ENCODE peak calls at places on chromosomes 4 and X, in seven cellular contexts. H is foreskin fibroblast, Z is bronchial epithelial cell, D is GM10248, C is pancreas, F is lower leg skin, G is AG09319. X is an unnamed sample.

GRCh38 chr4:152073738-152074137 is 312.9 kb upstream of the GATB start:
- DNase-seq in H (no peak), Z (peak), D (no peak), C (no peak), F (no peak), G (no peak), X (no peak)

GRCh38 chrX:154328646-154329045 is 33.1 kb downstream of the TKTL1 start:
- DNase-seq in H (no peak), Z (no peak), D (no peak), C (no peak), F (no peak), G (no peak), X (no peak)

GRCh38 chrX:57906790-57907189 is 3.5 kb downstream of the ZXDA start:
- DNase-seq in H (peak), Z (no peak), D (no peak), C (no peak), F (no peak), G (no peak), X (peak)

GRCh38 chrX:137858106-137858505 is 292.2 kb downstream of the ZIC3 start:
- DNase-seq in H (no peak), Z (no peak), D (no peak), C (no peak), F (no peak), G (no peak), X (no peak)

GRCh38 chr4:187478292-187479205 is 517.0 kb upstream of the ZFP42 start:
- DNase-seq in H (peak), Z (peak), D (no peak), C (no peak), F (no peak), G (peak), X (peak)

GRCh38 chr4:141713771-141714445 is 77.5 kb downstream of the IL15 start:
- DNase-seq in H (peak), Z (peak), D (no peak), C (no peak), F (no peak), G (no peak), X (peak)

GRCh38 chrX:38939067-38939466 is 137.8 kb downstream of the MID1IP1 start:
- DNase-seq in H (peak), Z (peak), D (no peak), C (no peak), F (peak), G (no peak), X (no peak)

GRCh38 chrX:10755477-10756334 is 135.3 kb upstream of the MID1 start:
- DNase-seq in H (peak), Z (no peak), D (no peak), C (peak), F (no peak), G (no peak), X (peak)

GRCh38 chr4:87521757-87522374 is 7.3 kb downstream of the SPARCL1 start:
- DNase-seq in H (peak), Z (peak), D (no peak), C (no peak), F (no peak), G (no peak), X (peak)

GRCh38 chrX:153727108-153727931 is 2.7 kb downstream of the ABCD1 start:
- DNase-seq in H (peak), Z (no peak), D (no peak), C (peak), F (no peak), G (no peak), X (no peak)

GRCh38 chr4:924107-925096 is 7.7 kb downstream of the GAK start:
- DNase-seq in H (peak), Z (peak), D (peak), C (no peak), F (no peak), G (no peak), X (no peak)

GRCh38 chr4:20085156-20085555 is 166.5 kb upstream of the SLIT2 start:
- DNase-seq in H (peak), Z (no peak), D (no peak), C (no peak), F (no peak), G (no peak), X (peak)

GRCh38 chrX:134642394-134642793 is 15.9 kb downstream of the PLAC1 start:
- DNase-seq in H (no peak), Z (no peak), D (no peak), C (no peak), F (no peak), G (no peak), X (no peak)

GRCh38 chr4:5162909-5163508 is 111.7 kb downstream of the STK32B start:
- DNase-seq in H (no peak), Z (no peak), D (no peak), C (no peak), F (no peak), G (no peak), X (no peak)

GRCh38 chrX:149916745-149917392 is 12.5 kb upstream of the HSFX4 start:
- DNase-seq in H (peak), Z (no peak), D (peak), C (no peak), F (no peak), G (no peak), X (no peak)

GRCh38 chr4:173056708-173057107 is 111.9 kb upstream of the GALNT7 start:
- DNase-seq in H (no peak), Z (no peak), D (no peak), C (no peak), F (no peak), G (no peak), X (no peak)

GRCh38 chr4:12124138-12124537 is 695.4 kb upstream of the HS3ST1 start:
- DNase-seq in H (no peak), Z (no peak), D (no peak), C (no peak), F (no peak), G (no peak), X (no peak)

GRCh38 chrX:71181558-71181909 is 36.9 kb downstream of the NLGN3 start:
- DNase-seq in H (no peak), Z (no peak), D (no peak), C (peak), F (peak), G (no peak), X (no peak)

GRCh38 chr4:139764192-139764591 is 98.6 kb downstream of the MGST2 start:
- DNase-seq in H (no peak), Z (no peak), D (no peak), C (no peak), F (no peak), G (no peak), X (no peak)

GRCh38 chr4:126735294-126736132 is 897.2 kb upstream of the INTU start:
- DNase-seq in H (no peak), Z (no peak), D (no peak), C (no peak), F (no peak), G (no peak), X (no peak)

GRCh38 chrX:51336584-51336983 is 4.0 kb downstream of the NUDT10 start:
- DNase-seq in H (peak), Z (peak), D (peak), C (peak), F (no peak), G (peak), X (peak)

GRCh38 chr4:29756966-29757365 is 963.2 kb upstream of the PCDH7 start:
- DNase-seq in H (no peak), Z (no peak), D (no peak), C (no peak), F (no peak), G (no peak), X (no peak)

GRCh38 chrX:41761169-41761568 is 37.2 kb downstream of the GPR82 start:
- DNase-seq in H (no peak), Z (no peak), D (no peak), C (no peak), F (no peak), G (no peak), X (no peak)

GRCh38 chrX:41758391-41758790 is 34.4 kb downstream of the GPR82 start:
- DNase-seq in H (no peak), Z (no peak), D (no peak), C (no peak), F (no peak), G (no peak), X (no peak)

GRCh38 chrX:41761702-41762101 is 37.7 kb downstream of the GPR82 start:
- DNase-seq in H (no peak), Z (peak), D (no peak), C (no peak), F (no peak), G (no peak), X (no peak)

DNA sequence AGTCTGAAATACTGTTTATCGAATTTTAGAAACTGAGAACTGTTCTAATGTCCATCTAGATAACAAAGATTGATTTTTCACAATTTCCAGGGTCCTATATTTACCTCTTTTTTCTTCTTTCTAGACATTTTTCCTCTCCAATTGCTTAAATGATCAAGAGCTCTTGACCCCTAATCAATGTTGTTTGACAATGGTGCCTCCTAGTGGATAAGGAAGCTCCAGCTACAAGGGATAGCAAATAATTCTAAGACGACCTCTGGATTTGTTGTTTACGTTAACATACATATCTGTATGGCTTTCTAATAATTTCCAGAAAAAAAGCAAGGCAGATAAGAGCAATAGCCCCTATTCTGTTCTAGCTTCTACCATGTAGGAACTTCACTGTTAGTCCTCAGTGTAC is 35.8 kb downstream of the GPR82 start:
- DNase-seq in H (peak), Z (peak), D (peak), C (no peak), F (no peak), G (no peak), X (peak)
- TF ChIP-seq CTCF in H (peak), Z (peak), D (peak), C (peak), F (no peak), G (peak), X (peak)

DNA sequence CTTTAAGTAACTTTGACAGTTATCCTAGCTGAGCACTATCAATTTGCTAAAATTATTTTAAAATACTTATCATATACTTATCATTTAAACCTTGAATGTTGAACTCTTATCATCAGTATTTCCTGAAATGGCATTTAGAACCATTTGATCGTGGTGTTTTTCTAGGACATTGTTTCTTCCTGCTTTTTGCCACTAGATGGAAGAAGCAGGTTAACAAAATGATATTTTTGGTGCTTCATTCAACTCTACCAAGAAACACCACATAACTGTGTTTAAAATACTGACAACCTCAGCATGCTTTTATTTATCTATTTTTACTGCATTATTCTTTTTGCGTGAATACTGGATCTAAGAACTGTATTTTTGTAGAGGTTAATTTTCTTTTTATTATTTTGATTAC is 44.6 kb downstream of the C4orf33 start:
- DNase-seq in H (peak), Z (no peak), D (no peak), C (no peak), F (no peak), G (no peak), X (no peak)
- TF ChIP-seq CTCF in H (peak), Z (no peak), D (no peak), C (no peak), F (no peak), G (no peak), X (peak)

GRCh38 chr4:81065446-81065845 is 34.9 kb downstream of the BMP3 start:
- DNase-seq in H (no peak), Z (no peak), D (no peak), C (no peak), F (no peak), G (no peak), X (no peak)
- TF ChIP-seq CTCF in H (no peak), Z (no peak), D (no peak), C (no peak), F (no peak), G (no peak), X (no peak)

DNA sequence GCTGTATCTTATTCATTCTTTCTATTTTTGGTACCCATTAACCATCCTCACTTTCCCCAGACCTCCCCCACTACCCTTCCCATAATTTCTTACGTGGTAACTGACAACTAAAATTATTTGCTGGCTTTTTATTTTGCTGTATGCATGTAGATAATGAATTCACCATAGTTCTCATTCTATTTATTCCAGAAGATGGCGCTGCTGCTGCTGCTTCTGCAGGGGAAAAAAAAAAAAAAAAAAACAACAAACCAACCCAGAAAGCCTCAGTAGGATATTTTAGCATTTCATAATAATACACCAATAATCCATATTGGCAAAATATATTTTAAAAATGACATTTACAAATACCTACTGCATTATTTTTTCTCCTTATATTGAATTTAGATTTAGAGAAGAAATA is 416.6 kb upstream of the MAGEB18 start:
- DNase-seq in H (peak), Z (no peak), D (peak), C (no peak), F (no peak), G (no peak), X (no peak)
- TF ChIP-seq CTCF in H (no peak), Z (peak), D (no peak), C (peak), F (no peak), G (peak), X (peak)

DNA sequence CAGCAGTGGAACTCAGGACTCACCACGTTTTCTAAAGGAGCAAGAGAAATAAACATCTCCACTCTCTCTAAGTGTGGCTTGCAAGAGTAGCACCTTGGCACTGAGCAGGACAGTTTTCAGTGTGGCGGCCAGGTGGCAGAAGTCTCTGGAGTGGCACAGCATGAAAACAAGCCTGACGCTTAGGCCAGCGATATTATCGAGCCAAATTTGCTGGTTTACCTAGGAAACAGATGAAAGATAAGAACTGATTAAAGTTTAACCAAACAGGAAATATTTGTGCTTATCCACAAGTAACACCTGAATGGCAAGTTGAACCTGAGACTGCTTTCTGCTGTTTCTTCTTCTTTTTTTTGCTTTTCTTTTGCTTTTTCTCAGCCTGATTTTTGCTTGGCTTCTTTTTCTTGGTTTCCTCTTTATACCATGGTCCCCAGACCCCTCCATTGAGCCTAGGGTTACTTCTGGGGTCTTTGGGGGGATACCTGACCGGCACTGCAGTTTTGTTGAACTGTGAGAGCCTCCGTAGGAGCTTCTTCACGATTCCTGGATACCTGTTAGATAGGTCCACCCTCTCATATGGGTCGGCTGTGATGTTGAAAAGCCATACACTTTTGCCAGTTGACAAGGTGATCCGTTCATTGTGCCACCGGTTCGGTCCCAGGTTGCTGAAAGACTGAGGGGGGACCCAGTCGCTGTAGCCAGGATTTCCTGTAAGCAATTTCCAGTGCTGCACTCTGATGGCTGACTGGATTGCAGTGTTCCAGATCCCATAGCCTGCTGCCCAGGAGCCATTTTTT is 77.3 kb downstream of the ARSJ start:
- DNase-seq in H (no peak), Z (peak), D (peak), C (peak), F (no peak), G (no peak), X (no peak)
- TF ChIP-seq CTCF in H (no peak), Z (peak), D (no peak), C (peak), F (no peak), G (no peak), X (no peak)

X was measured in HFFc6.